ENCODE peak calls at places on chromosomes 16 and 17, in five cellular contexts. S, O, I, A and G are unnamed samples.
A peak's percentile ranks its signal among the peaks of the same experiment; 100 is the strongest.

GRCh38 chr17:13031718-13032350 is 14.0 kb upstream of the ELAC2 start:
- DNase-seq in S (peak; percentile 81), A (no peak), O (peak; percentile 55), I (peak; percentile 13), G (peak; percentile 48)

GRCh38 chr17:77382356-77382911 is 241.7 kb downstream of the SEC14L1 start:
- DNase-seq in S (no peak), I (no peak), O (no peak), A (no peak), G (no peak)

GRCh38 chr16:69890891-69891282 is 60.2 kb upstream of the CLEC18A start:
- DNase-seq in I (no peak), S (no peak), O (no peak), A (no peak), G (no peak)

GRCh38 chr17:82845163-82845807 is 5.5 kb upstream of the ZNF750 start:
- DNase-seq in A (no peak), O (no peak), S (peak; percentile 83), I (no peak), G (no peak)

GRCh38 chr17:64115871-64116534 is 13.9 kb downstream of the ERN1 start:
- DNase-seq in O (peak; percentile 80), I (peak; percentile 65), S (no peak), A (no peak), G (no peak)

GRCh38 chr16:56513972-56514371 is 5.9 kb downstream of the BBS2 start:
- DNase-seq in S (no peak), O (peak; percentile 73), I (peak; percentile 29), A (no peak), G (no peak)

GRCh38 chr17:14296511-14296910 is 4.4 kb upstream of the HS3ST3B1 start:
- DNase-seq in A (no peak), O (no peak), I (no peak), S (no peak), G (no peak)

GRCh38 chr17:64083093-64083492 is 46.9 kb downstream of the ERN1 start:
- DNase-seq in I (no peak), A (no peak), O (no peak), S (no peak), G (no peak)

GRCh38 chr16:88813396-88814143 is 1.8 kb upstream of the APRT start:
- DNase-seq in O (no peak), S (no peak), A (no peak), I (no peak), G (no peak)

GRCh38 chr16:15538484-15538883 is 104.1 kb downstream of the BMERB1 start:
- DNase-seq in S (no peak), A (no peak), O (no peak), I (no peak), G (no peak)

GRCh38 chr17:36978810-36979584 is 30.2 kb downstream of the AATF start:
- DNase-seq in O (peak; percentile 33), S (no peak), I (no peak), A (no peak), G (no peak)

GRCh38 chr17:50173335-50173941 is 7.6 kb downstream of the SGCA start:
- DNase-seq in I (no peak), A (peak; percentile 22), S (no peak), O (peak; percentile 91), G (no peak)

GRCh38 chr17:62666061-62666800 is 38.8 kb downstream of the MRC2 start:
- DNase-seq in A (no peak), S (no peak), I (no peak), O (no peak), G (no peak)

GRCh38 chr17:45646288-45646988 is 137.7 kb upstream of the CRHR1 start:
- DNase-seq in A (no peak), S (peak; percentile 29), I (no peak), O (no peak), G (no peak)

GRCh38 chr17:59178266-59178665 is 22.7 kb downstream of the PRR11 start:
- DNase-seq in S (no peak), O (no peak), A (no peak), I (no peak), G (no peak)

GRCh38 chr16:50606431-50607050 is 58.3 kb downstream of the NKD1 start:
- DNase-seq in I (no peak), S (no peak), A (no peak), O (no peak), G (no peak)

GRCh38 chr17:63694974-63695773 is 4.8 kb downstream of the LIMD2 start:
- DNase-seq in O (no peak), I (no peak), S (peak; percentile 84), A (no peak), G (no peak)

GRCh38 chr17:45221081-45221996 is at the start of gene FMNL1:
- DNase-seq in O (peak; percentile 15), S (peak; percentile 98), I (no peak), A (peak; percentile 88), G (peak; percentile 56)

GRCh38 chr16:35480361-35480760 is 2020.9 kb downstream of the TP53TG3F start:
- DNase-seq in O (no peak), S (no peak), A (no peak), I (no peak), G (no peak)

GRCh38 chr17:64063088-64063487 is 42.7 kb upstream of the ICAM2 start:
- DNase-seq in O (no peak), A (no peak), S (no peak), I (no peak), G (no peak)

GRCh38 chr17:78925662-78926555 is 722 bp upstream of the TIMP2 start:
- DNase-seq in O (peak; percentile 91), I (peak; percentile 70), S (peak; percentile 90), A (peak; percentile 66), G (peak; percentile 37)

GRCh38 chr16:28834873-28835863 is 11.0 kb downstream of the TUFM start:
- DNase-seq in A (no peak), S (no peak), I (no peak), O (no peak), G (no peak)

GRCh38 chr17:50165066-50165465 is 739 bp upstream of the SGCA start:
- DNase-seq in A (no peak), S (peak; percentile 70), I (no peak), O (no peak), G (no peak)

GRCh38 chr17:49361129-49361901 is 735 bp downstream of the ZNF652 start:
- DNase-seq in S (peak; percentile 94), O (no peak), I (no peak), A (peak; percentile 87), G (no peak)

GRCh38 chr16:813204-813915 is 12.8 kb upstream of the GNG13 start:
- DNase-seq in S (no peak), A (no peak), O (peak; percentile 6), I (no peak), G (peak; percentile 81)
- TF ChIP-seq CTCF in S (no peak), A (no peak), O (peak; percentile 57), I (peak; percentile 54), G (peak; percentile 70)

GRCh38 chr17:21288581-21289017 is 4.1 kb downstream of the MAP2K3 start:
- DNase-seq in O (no peak), A (peak; percentile 57), S (no peak), I (no peak), G (no peak)
- TF ChIP-seq CTCF in O (no peak), A (no peak), S (no peak), I (no peak), G (no peak)

DNA sequence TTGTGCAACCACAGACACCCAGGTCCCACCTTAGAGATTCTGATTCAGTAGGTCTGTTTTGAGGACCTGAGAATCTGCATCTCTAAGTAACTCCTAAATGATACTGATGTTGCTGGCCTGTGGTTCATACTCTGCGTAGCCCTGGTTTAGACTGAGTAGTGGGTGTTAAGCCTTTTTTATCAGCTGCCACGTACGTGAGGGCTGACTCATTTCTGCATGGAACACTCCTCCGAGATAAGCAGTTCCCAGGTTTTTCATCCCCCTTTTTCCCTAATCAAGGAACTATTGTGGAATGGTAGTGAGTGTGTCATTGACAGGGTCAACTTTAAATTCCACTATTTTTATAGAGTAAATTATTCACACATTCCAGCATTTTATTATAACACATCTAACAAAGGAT is 26.1 kb downstream of the CDRT4 start:
- DNase-seq in A (no peak), S (no peak), I (no peak), O (no peak), G (no peak)
- TF ChIP-seq CTCF in A (no peak), S (no peak), I (no peak), O (no peak), G (no peak)

DNA sequence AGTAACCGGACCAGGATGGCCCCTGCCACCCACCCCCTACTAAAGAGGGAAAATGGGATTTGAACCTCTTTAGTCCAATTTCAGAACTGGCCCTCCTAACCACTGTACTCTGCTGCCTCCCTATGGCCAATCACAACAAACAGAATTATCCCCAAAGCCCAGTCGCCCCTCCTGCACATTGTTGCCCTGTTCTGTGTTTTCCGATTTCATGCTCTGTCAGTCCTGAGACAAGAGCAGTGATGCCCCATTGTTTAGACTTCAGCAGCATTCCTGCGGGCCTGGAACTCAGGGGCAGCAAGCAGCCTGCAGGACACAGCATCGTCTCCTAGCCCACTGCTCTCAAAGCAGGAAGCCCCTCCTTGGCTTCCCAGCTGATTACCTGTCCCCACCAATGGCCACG is 20.5 kb upstream of the KLHL11 start:
- DNase-seq in A (no peak), O (no peak), I (no peak), S (no peak), G (peak; percentile 17)
- TF ChIP-seq CTCF in A (no peak), O (peak; percentile 25), I (peak; percentile 22), S (no peak), G (no peak)

DNA sequence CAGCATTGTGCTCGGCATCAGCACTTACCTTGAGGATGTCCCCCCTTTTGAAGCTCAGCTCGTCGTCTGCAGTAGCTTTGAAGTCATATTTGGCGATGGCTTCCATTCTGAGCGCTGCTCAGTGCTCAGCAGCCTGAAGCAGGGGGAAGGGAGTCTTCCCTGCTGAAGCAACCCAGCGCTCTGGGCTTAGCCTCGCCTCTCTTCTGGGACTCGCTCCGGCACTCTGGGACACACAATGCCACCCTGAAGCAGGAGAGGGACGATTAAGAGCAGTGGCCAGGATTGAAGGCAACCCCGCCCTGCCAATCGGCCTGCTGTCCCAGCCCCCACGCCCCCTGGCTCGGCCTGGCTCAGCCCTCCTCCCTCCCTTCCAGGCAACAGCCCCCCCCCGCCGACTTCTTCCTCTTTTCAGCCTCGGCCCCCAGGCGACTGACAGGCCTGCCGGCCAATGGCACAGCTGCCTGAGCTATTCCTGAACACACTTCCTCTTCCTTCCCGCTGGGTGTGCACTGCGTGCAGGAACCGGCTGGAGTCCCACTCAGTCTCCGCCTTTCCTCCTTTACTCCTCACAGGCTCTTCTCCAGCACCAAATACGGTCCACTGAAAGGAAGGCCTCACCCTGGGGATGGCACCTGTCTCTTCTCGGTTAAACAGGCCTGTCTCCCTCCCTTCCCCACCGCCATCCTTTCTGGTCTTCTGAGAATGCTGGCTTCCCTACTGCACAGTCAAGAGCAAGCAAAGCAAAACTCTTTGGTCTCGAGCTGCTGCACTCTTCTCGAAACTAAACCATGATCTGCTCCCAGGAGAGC is 11.8 kb downstream of the GRB2 start:
- DNase-seq in I (peak; percentile 96), O (peak; percentile 99), A (peak; percentile 99), S (peak; percentile 99), G (peak; percentile 99)
- TF ChIP-seq CTCF in I (no peak), O (peak; percentile 11), A (no peak), S (peak; percentile 37), G (no peak)

GRCh38 chr16:2911580-2912329 is at the start of gene FLYWCH1:
- DNase-seq in O (peak; percentile 98), A (peak; percentile 99), I (peak; percentile 94), S (peak; percentile 100), G (peak; percentile 98)
- TF ChIP-seq CTCF in O (no peak), A (no peak), I (no peak), S (no peak), G (no peak)

DNA sequence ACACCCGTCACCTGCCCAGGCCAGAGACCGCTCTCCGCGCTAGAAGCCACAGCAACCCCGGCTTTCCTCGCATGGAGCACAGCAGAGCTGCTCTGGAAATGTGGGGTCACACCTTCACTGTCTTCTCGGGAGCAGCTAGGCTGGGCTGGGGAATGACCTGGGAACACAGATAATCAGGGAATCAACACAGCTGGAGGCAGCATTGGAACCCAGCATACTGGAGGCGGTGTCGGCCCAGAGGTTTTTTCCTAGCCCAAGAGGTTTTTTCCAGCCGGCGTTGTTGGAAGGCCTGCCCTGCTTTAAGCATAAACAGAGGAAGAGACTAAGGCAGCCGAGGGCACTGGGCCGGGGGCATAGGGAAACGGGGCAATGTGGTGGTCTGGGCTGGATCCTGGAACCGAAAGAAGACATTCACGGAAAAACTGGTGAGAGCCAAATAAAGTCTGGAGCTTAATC is 808 bp upstream of the PLD6 start:
- DNase-seq in A (no peak), O (no peak), I (no peak), S (no peak), G (no peak)
- TF ChIP-seq CTCF in A (no peak), O (no peak), I (no peak), S (no peak), G (no peak)